ENCODE peak calls at places on chromosomes 13 and 19, in six cellular contexts. Z, T, E, Y, H and I are unnamed samples.

GRCh38 chr13:42039457-42039945 is 8.9 kb upstream of the DGKH start:
- DNase-seq in Z (no peak), T (no peak), E (no peak), Y (peak; percentile 46), H (no peak), I (no peak)

GRCh38 chr13:51562011-51562671 is 22.1 kb upstream of the WDFY2 start:
- DNase-seq in Z (no peak), T (no peak), E (no peak), Y (peak; percentile 27), H (no peak), I (no peak)

GRCh38 chr19:406999-407491 is 1.9 kb downstream of the C2CD4C start:
- DNase-seq in Z (no peak), T (no peak), E (no peak), Y (peak; percentile 54), H (no peak), I (no peak)

GRCh38 chr19:6076675-6077463 is 33.4 kb downstream of the RFX2 start:
- DNase-seq in Z (peak; percentile 91), T (peak; percentile 99), E (no peak), Y (no peak), H (no peak), I (peak; percentile 86)

GRCh38 chr19:4095488-4095844 is 28.5 kb downstream of the MAP2K2 start:
- DNase-seq in Z (no peak), T (no peak), E (no peak), Y (no peak), H (no peak), I (no peak)

GRCh38 chr13:25731511-25731910 is 320.3 kb downstream of the SHISA2 start:
- DNase-seq in Z (no peak), T (no peak), E (no peak), Y (no peak), H (no peak), I (no peak)

GRCh38 chr13:105991622-105992254 is 543.7 kb downstream of the EFNB2 start:
- DNase-seq in Z (peak; percentile 87), T (peak; percentile 84), E (no peak), Y (no peak), H (no peak), I (peak; percentile 82)

GRCh38 chr13:94950303-94950702 is 238.0 kb upstream of the SOX21 start:
- DNase-seq in Z (no peak), T (peak; percentile 11), E (no peak), Y (no peak), H (peak; percentile 6), I (no peak)

GRCh38 chr19:33311326-33311682 is 9.0 kb upstream of the CEBPA start:
- DNase-seq in Z (no peak), T (no peak), E (no peak), Y (peak; percentile 13), H (no peak), I (no peak)

GRCh38 chr13:113777311-113778260 is 18.6 kb downstream of the TMEM255B start:
- DNase-seq in Z (peak; percentile 59), T (no peak), E (no peak), Y (no peak), H (peak; percentile 33), I (peak; percentile 35)

GRCh38 chr13:37833411-37833810 is 36.2 kb downstream of the TRPC4 start:
- DNase-seq in Z (no peak), T (no peak), E (no peak), Y (no peak), H (no peak), I (no peak)

GRCh38 chr13:106696140-106696539 is 128.2 kb upstream of the ARGLU1 start:
- DNase-seq in Z (no peak), T (no peak), E (no peak), Y (no peak), H (no peak), I (no peak)

GRCh38 chr19:34556500-34556899 is 74.9 kb downstream of the WTIP start:
- DNase-seq in Z (peak; percentile 26), T (peak; percentile 25), E (no peak), Y (no peak), H (peak; percentile 67), I (peak; percentile 9)

GRCh38 chr13:112330479-112331407 is 45.4 kb upstream of the SPACA7 start:
- DNase-seq in Z (peak; percentile 6), T (no peak), E (no peak), Y (no peak), H (no peak), I (no peak)

GRCh38 chr19:38194061-38194701 is 29.8 kb downstream of the DPF1 start:
- DNase-seq in Z (no peak), T (no peak), E (no peak), Y (no peak), H (no peak), I (no peak)

GRCh38 chr13:50323440-50324070 is 308.3 kb downstream of the KCNRG start:
- DNase-seq in Z (peak; percentile 91), T (peak; percentile 91), E (no peak), Y (no peak), H (no peak), I (peak; percentile 87)

DNA sequence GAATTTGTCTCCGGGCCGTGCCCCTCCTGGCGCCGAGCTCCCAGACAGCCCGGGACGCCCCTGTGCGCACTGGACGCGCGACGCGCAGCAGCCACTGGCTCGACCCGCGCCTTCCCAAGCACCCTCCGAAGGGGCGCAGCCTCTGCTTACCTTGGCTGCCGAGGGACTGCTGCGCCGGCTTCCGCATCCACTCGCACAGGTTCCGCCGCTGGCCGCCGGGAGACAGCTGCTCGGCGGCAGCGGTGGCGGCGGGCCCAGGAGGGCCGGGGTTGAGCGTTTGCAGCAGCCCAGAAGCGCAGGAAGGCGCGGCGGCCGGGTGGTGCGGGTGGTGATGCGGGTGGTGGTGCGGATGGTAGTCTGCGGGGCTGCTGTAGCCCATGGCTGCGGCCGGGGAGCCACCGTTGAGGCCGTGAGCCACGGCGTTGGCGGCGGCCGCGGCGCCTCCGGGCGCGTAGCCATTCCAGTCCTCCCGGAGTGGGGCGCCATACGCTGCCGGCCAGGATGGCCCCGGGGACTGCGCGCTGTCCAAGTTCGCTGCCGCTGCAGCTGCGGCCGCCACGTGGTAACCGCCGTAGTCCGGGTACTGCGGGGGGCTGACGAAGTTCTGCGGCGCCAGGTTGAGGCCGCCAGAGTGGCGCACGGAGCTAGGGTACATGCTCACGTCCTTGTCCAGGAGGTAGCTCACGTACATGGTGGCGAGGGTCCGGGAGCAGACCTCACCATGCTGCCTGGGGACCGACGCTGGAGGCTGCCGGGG is 621 bp downstream of the CDX2 start:
- DNase-seq in Z (no peak), T (no peak), E (no peak), Y (peak; percentile 47), H (no peak), I (no peak)
- TF ChIP-seq CTCF in Z (no peak), T (no peak), E (no peak), Y (no peak), H (no peak), I (no peak)

GRCh38 chr13:45582533-45583076 is 32.9 kb downstream of the ERICH6B start:
- DNase-seq in Z (no peak), T (no peak), E (no peak), Y (no peak), H (no peak), I (no peak)

GRCh38 chr13:45587897-45588296 is 27.6 kb downstream of the ERICH6B start:
- DNase-seq in Z (no peak), T (no peak), E (no peak), Y (no peak), H (no peak), I (no peak)

GRCh38 chr13:45584816-45585215 is 30.7 kb downstream of the ERICH6B start:
- DNase-seq in Z (no peak), T (no peak), E (no peak), Y (no peak), H (peak; percentile 4), I (peak; percentile 18)
- TF ChIP-seq CTCF in Z (peak; percentile 7), T (no peak), E (no peak), Y (no peak), H (no peak), I (peak; percentile 51)

GRCh38 chr19:40523322-40524047 is 53.2 kb upstream of the SHKBP1 start:
- DNase-seq in Z (peak; percentile 61), T (peak; percentile 49), E (no peak), Y (peak; percentile 65), H (peak; percentile 76), I (peak; percentile 73)

GRCh38 chr19:40524133-40524549 is 52.5 kb upstream of the SHKBP1 start:
- DNase-seq in Z (peak; percentile 25), T (no peak), E (no peak), Y (no peak), H (no peak), I (no peak)

GRCh38 chr19:40519352-40520322 is 52.8 kb downstream of the SPTBN4 start:
- DNase-seq in Z (peak; percentile 40), T (peak; percentile 33), E (no peak), Y (no peak), H (peak; percentile 23), I (peak; percentile 44)

GRCh38 chr19:40524655-40525054 is 52.0 kb upstream of the SHKBP1 start:
- DNase-seq in Z (no peak), T (no peak), E (no peak), Y (no peak), H (no peak), I (no peak)

GRCh38 chr19:40521276-40521675 is 54.5 kb downstream of the SPTBN4 start:
- DNase-seq in Z (peak; percentile 59), T (peak; percentile 43), E (no peak), Y (no peak), H (no peak), I (peak; percentile 53)
- TF ChIP-seq CTCF in Z (peak; percentile 50), T (peak; percentile 58), E (peak; percentile 12), Y (peak; percentile 35), H (no peak), I (peak; percentile 57)

DNA sequence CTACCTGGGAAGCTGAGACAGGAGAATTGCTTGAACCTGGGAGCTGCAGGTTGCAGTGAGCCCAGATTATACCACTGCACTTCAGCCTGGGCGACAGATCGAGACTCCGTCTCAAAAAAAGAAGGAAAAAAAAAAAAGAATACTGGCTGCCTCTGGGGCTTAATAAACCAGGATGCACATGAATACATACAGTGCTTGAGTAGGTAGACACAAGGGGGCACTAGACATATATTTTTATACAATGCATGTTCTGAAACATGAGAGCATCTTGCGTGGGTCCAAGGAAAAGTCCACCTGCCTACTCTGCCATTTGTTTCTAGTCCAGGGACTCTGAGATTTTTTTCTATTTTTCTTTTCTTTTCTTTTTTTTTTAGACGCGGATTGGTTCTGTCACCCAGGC is 31.2 kb downstream of the KEAP1 start:
- DNase-seq in Z (peak; percentile 31), T (peak; percentile 46), E (no peak), Y (no peak), H (no peak), I (peak; percentile 71)
- TF ChIP-seq CTCF in Z (peak; percentile 42), T (peak; percentile 49), E (peak; percentile 13), Y (peak; percentile 44), H (no peak), I (peak; percentile 52)

GRCh38 chr19:53019684-53020083 is 6.0 kb downstream of the ERVV-1 start:
- DNase-seq in Z (no peak), T (no peak), E (no peak), Y (no peak), H (peak; percentile 34), I (peak; percentile 36)
- TF ChIP-seq CTCF in Z (no peak), T (no peak), E (no peak), Y (no peak), H (no peak), I (peak; percentile 48)